ENCODE peak calls at places on chromosomes 4 and X, in eight cellular contexts. L is stimulated activated CD4-positive, alpha-beta T cell treated with anti-CD3 and anti-CD28 coated beads, Interleukin-1b, Interleukin-23, amount 100 ng/mL, for 24 hours; T is RWPE1; H is mesothelial cell of epicardium; C is AG09319; Q is effector memory CD8-positive, alpha-beta T cell; Z is cardiac fibroblast; F is HCT116. K is an unnamed sample.
A peak's percentile ranks its signal among the peaks of the same experiment; 100 is the strongest.

GRCh38 chr4:76011700-76012387 is 4.5 kb upstream of the CXCL9 start:
- DNase-seq in L (no peak), T (peak; percentile 34), H (no peak), C (peak; percentile 37), Q (no peak), Z (peak; percentile 71), F (no peak), K (no peak)

GRCh38 chrX:9919632-9920172 is 47.5 kb upstream of the CLDN34 start:
- DNase-seq in L (no peak), T (no peak), H (no peak), C (no peak), Q (no peak), Z (no peak), F (no peak), K (no peak)

GRCh38 chr4:139934786-139935330 is 219.1 kb downstream of the MAML3 start:
- DNase-seq in L (no peak), T (no peak), H (no peak), C (no peak), Q (no peak), Z (no peak), F (no peak), K (no peak)

GRCh38 chr4:94701606-94702300 is 56.0 kb upstream of the BMPR1B start:
- DNase-seq in L (no peak), T (no peak), H (no peak), C (no peak), Q (no peak), Z (no peak), F (no peak), K (no peak)

GRCh38 chrX:108148524-108148923 is 56.9 kb downstream of the ATG4A start:
- DNase-seq in L (no peak), T (no peak), H (no peak), C (no peak), Q (no peak), Z (no peak), F (no peak), K (no peak)

GRCh38 chr4:8594097-8595038 is 1.8 kb downstream of the CPZ start:
- DNase-seq in L (peak; percentile 10), T (peak; percentile 74), H (peak; percentile 55), C (peak; percentile 47), Q (no peak), Z (peak; percentile 80), F (peak; percentile 64), K (no peak)

GRCh38 chr4:5757536-5757935 is 46.5 kb downstream of the EVC start:
- DNase-seq in L (no peak), T (no peak), H (no peak), C (no peak), Q (no peak), Z (no peak), F (no peak), K (no peak)

GRCh38 chr4:182938213-182938645 is 21.0 kb upstream of the DCTD start:
- DNase-seq in L (peak; percentile 48), T (peak; percentile 68), H (peak; percentile 74), C (no peak), Q (peak; percentile 61), Z (peak; percentile 74), F (peak; percentile 73), K (peak; percentile 61)

GRCh38 chr4:168511780-168512467 is 15.1 kb downstream of the PALLD start:
- DNase-seq in L (peak; percentile 46), T (no peak), H (no peak), C (no peak), Q (peak; percentile 41), Z (no peak), F (no peak), K (no peak)

GRCh38 chrX:44651347-44651746 is 108.7 kb upstream of the FUNDC1 start:
- DNase-seq in L (no peak), T (no peak), H (no peak), C (no peak), Q (no peak), Z (peak; percentile 17), F (peak; percentile 3), K (no peak)

GRCh38 chr4:22458112-22458511 is 57.8 kb downstream of the ADGRA3 start:
- DNase-seq in L (no peak), T (no peak), H (no peak), C (no peak), Q (no peak), Z (no peak), F (no peak), K (no peak)

GRCh38 chrX:78314561-78314960 is 12.8 kb downstream of the CYSLTR1 start:
- DNase-seq in L (no peak), T (no peak), H (no peak), C (no peak), Q (no peak), Z (no peak), F (no peak), K (no peak)

GRCh38 chr4:10521386-10521785 is 64.2 kb upstream of the ZNF518B start:
- DNase-seq in L (no peak), T (no peak), H (no peak), C (no peak), Q (no peak), Z (no peak), F (no peak), K (no peak)